ENCODE peak calls at places on chromosomes 1 and 21, in four cellular contexts. R, E, O and Y are unnamed samples. For H3K9me3, the result is how much of the 10 kb centered on the place peaks cover.

GRCh38 chr1:91885331-91885715 is 628 bp downstream of the TGFBR3 start:
- DNase-seq in O (no peak), R (peak), E (peak), Y (peak)

GRCh38 chr1:229004227-229004833 is 266.6 kb upstream of the RAB4A start:
- DNase-seq in R (no peak), O (no peak), E (no peak), Y (no peak)

GRCh38 chr1:207811319-207811718 is 59.5 kb downstream of the CD46 start:
- DNase-seq in E (no peak), O (no peak), R (no peak), Y (no peak)

GRCh38 chr1:110150330-110151174 is at the start of gene SLC6A17:
- DNase-seq in O (no peak), R (no peak), E (peak), Y (no peak)

GRCh38 chr1:26372039-26372438 is 511 bp downstream of the ZNF683 start:
- DNase-seq in R (no peak), O (no peak), E (no peak), Y (no peak)

GRCh38 chr1:75996196-75996595 is 64.0 kb upstream of the ASB17 start:
- DNase-seq in R (no peak), E (peak), O (no peak), Y (no peak)

GRCh38 chr21:33369586-33369985 is 33.6 kb upstream of the IFNGR2 start:
- DNase-seq in O (no peak), R (no peak), E (no peak), Y (no peak)

GRCh38 chr1:201505505-201505893 is 1.4 kb downstream of the CSRP1 start:
- DNase-seq in R (peak), E (peak), O (no peak), Y (no peak)

GRCh38 chr1:85599076-85599491 is 18.5 kb downstream of the CCN1 start:
- DNase-seq in R (no peak), O (no peak), E (peak), Y (no peak)

GRCh38 chr1:226662704-226663326 is 76.3 kb downstream of the ITPKB start:
- DNase-seq in R (no peak), E (peak), O (peak), Y (peak)

GRCh38 chr1:25619101-25619890 is 2.7 kb downstream of the MAN1C1 start:
- DNase-seq in O (peak), R (peak), E (peak), Y (no peak)

GRCh38 chr1:41902125-41902524 is 16.6 kb downstream of the HIVEP3 start:
- DNase-seq in E (peak), O (no peak), R (no peak), Y (no peak)

GRCh38 chr1:107789817-107790609 is 175.0 kb downstream of the VAV3 start:
- DNase-seq in E (no peak), O (no peak), R (no peak), Y (no peak)

GRCh38 chr1:112956503-112957132 is 622 bp upstream of the SLC16A1 start:
- DNase-seq in R (peak), E (no peak), O (peak), Y (no peak)

GRCh38 chr1:995665-996633 is 3.9 kb downstream of the HES4 start:
- DNase-seq in R (no peak), E (no peak), O (no peak), Y (no peak)

GRCh38 chr1:156922986-156923564 is 2.6 kb downstream of the LRRC71 start:
- DNase-seq in E (no peak), O (no peak), R (no peak), Y (peak)

GRCh38 chr1:12302798-12303447 is 73.1 kb downstream of the VPS13D start:
- DNase-seq in E (peak), R (no peak), O (no peak), Y (no peak)

GRCh38 chr21:41425954-41426655 is at the start of gene MX1:
- DNase-seq in R (no peak), E (peak), O (peak), Y (peak)

GRCh38 chr1:22879445-22879844 is 93.2 kb downstream of the LACTBL1 start:
- DNase-seq in R (no peak), E (no peak), O (no peak), Y (no peak)

GRCh38 chr1:232669981-232670763 is 40.2 kb upstream of the SIPA1L2 start:
- DNase-seq in R (no peak), O (no peak), E (peak), Y (no peak)

GRCh38 chr1:22895357-22895756 is 77.3 kb downstream of the LACTBL1 start:
- DNase-seq in O (no peak), R (no peak), E (no peak), Y (no peak)

GRCh38 chr1:188514917-188515316 is 1686.2 kb downstream of the PLA2G4A start:
- DNase-seq in E (no peak), R (no peak), O (no peak), Y (no peak)

GRCh38 chr1:73839922-73840321 is 358.1 kb downstream of the LRRIQ3 start:
- DNase-seq in O (peak), E (no peak), R (peak), Y (no peak)

GRCh38 chr1:39692152-39693064 is 1.2 kb upstream of the HPCAL4 start:
- DNase-seq in O (no peak), R (no peak), E (no peak), Y (peak)

GRCh38 chr1:33583567-33583966 is 111.1 kb downstream of the ZSCAN20 start:
- DNase-seq in E (no peak), R (no peak), O (no peak), Y (no peak)

GRCh38 chr1:109873278-109874175 is 37.1 kb upstream of the CSF1 start:
- DNase-seq in E (peak), R (no peak), O (no peak), Y (no peak)

GRCh38 chr1:4599951-4600481 is 54.4 kb upstream of the AJAP1 start:
- DNase-seq in E (no peak), O (no peak), R (no peak), Y (peak)

GRCh38 chr1:4599521-4599920 is 54.9 kb upstream of the AJAP1 start:
- DNase-seq in E (no peak), O (no peak), R (no peak), Y (peak)

GRCh38 chr1:4596486-4596885 is 57.9 kb upstream of the AJAP1 start:
- DNase-seq in E (no peak), R (no peak), O (no peak), Y (peak)

GRCh38 chr1:4597020-4597419 is 57.4 kb upstream of the AJAP1 start:
- DNase-seq in O (no peak), R (no peak), E (no peak), Y (peak)

DNA sequence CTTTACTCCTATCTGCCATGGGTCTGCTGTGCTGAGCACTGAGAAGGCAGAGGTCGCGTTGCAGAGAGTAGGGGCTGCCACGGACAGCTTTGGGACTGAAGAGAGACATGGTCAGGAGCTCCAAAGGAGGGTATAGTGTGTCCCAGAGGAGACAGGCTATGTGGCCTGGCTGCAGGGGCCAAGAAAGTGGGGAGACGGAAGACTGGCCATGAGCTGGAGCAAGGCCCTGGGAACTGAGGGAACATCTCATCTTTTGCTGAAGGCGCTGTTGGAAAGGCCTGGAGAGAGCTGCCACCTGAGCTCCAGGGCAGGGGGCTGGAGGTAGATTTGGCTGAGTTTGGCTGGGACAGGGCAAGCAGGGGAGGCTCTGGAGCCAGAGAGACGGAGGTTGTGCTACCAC is 55.8 kb upstream of the AJAP1 start:
- DNase-seq in O (no peak), R (no peak), E (no peak), Y (peak)
- H3K9me3 ChIP-seq in O (under half), R (under half), E (half or more), Y (under half)

GRCh38 chr1:248751635-248752034 is 3.9 kb downstream of the LYPD8 start:
- DNase-seq in R (no peak), O (no peak), E (no peak), Y (no peak)
- H3K9me3 ChIP-seq in R (under half), O (under half), E (under half), Y (under half)

DNA sequence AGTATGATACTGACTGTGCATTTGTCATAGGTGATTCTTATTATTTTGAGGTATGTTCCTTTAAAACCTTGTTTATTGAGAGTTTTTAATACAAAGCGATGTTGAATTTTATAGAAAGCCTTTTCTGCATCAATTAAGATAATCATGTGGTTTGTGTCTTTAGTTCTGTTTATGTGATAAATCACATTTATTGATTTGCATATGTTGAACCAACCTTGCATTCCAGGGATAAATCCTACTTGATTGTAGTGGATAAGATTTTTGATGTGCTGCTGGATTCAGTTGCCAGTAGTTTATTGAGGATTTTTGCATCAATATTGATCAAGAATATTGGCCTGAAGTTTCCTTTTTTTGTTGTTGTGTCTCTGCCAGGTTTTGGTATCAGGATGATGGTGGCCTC is 158.0 kb downstream of the CENPF start:
- DNase-seq in E (no peak), O (no peak), R (no peak), Y (no peak)
- H3K9me3 ChIP-seq in E (under half), O (under half), R (under half), Y (half or more)

DNA sequence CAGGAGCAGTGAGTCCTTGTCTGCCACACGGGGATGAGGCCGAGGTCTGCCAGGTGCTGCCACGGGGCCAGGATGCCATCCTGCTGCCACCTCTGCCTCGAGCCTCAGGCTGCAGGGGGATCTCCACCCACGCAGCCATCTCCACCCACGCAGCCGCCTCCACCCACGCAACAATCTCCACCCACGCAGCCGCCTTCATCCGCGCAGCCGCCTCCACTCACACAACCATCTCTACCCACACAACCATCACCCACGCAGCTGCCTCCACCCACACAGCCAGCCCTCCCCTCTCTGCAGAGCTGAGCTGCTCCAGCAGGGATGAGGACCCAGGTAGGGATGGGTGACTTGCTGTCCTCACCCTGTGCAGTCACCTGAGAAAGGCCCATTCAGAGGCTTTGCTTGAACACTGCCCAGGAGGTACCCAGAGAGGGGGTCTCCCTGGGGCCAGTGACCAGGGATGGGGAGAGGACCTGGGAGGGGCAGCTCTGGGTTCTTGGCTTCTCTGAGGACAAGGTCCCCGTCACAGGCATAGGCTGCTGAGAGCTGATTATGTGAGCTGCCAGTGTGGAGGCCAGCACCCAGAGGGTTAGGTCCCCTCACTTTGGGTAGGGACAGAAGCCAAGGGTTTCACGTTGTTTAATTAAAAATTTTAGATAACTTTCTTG is 46.6 kb upstream of the TTC34 start:
- DNase-seq in R (no peak), O (no peak), E (no peak), Y (no peak)
- H3K9me3 ChIP-seq in R (under half), O (under half), E (under half), Y (under half)

DNA sequence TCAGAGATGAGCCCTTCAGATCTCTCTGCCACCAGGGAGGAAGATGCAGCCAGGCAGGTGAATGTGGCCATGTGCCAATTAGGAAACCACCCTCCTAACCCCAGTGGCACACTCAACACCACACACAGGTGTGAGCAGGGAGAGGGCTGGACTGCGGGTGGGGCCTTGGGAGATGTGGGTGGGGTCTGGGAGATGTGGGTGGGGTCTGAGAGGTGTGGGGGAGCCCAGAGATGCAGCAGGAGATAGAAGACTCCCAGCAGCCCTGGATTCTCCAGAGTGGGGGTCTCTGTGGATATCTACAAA is 43.2 kb upstream of the COL6A1 start:
- DNase-seq in O (no peak), E (no peak), R (no peak), Y (no peak)
- H3K9me3 ChIP-seq in O (under half), E (under half), R (under half), Y (under half)

DNA sequence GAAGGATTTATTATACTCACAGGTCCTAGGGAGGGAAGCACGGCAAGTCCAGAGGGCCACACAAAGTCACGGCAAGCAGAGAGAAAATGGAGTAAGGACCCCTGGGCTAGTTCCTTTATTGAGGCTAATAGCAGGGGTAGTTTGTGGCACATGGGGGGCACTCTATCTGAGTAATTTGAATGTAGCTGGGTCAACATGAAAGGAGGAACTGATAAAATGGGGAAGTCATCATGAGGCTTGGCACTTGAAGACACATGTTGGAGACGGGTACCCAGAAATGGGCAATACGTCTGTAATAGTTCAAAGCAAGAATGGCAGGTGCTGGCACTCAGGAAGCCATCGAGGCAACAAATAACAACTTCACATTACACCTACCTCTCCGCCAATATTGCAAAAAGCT is 1136.4 kb downstream of the MRPL39 start:
- DNase-seq in O (no peak), R (no peak), E (no peak), Y (no peak)
- H3K9me3 ChIP-seq in O (under half), R (under half), E (under half), Y (under half)